ENCODE peak calls at places on chromosomes 11 and 22, in six cellular contexts. X is pancreas, H is stomach, G is foreskin keratinocyte, C is OCI-LY7, B is gastrocnemius medialis. O is an unnamed sample. For H3K4me1, the result is how much of the 10 kb centered on the place peaks cover.

GRCh38 chr11:131695889-131696429 is 325.5 kb downstream of the NTM start:
- DNase-seq in X (no peak), H (no peak), G (no peak), C (no peak), B (no peak), O (no peak)

GRCh38 chr11:14350716-14351238 is 8.2 kb downstream of the RRAS2 start:
- DNase-seq in X (no peak), H (no peak), G (no peak), C (no peak), B (no peak), O (no peak)

GRCh38 chr11:12451179-12451814 is 73.9 kb downstream of the PARVA start:
- DNase-seq in X (no peak), H (no peak), G (no peak), C (no peak), B (no peak), O (no peak)

GRCh38 chr11:102886999-102887398 is 12.2 kb upstream of the MMP12 start:
- DNase-seq in X (no peak), H (no peak), G (no peak), C (no peak), B (no peak), O (no peak)

GRCh38 chr11:16897460-16898061 is 116.7 kb downstream of the PLEKHA7 start:
- DNase-seq in X (no peak), H (no peak), G (no peak), C (no peak), B (no peak), O (no peak)

GRCh38 chr11:34243620-34244493 is 114.0 kb downstream of the ABTB2 start:
- DNase-seq in X (peak), H (peak), G (peak), C (no peak), B (no peak), O (peak)

GRCh38 chr22:27576815-27577564 is 224.6 kb downstream of the MN1 start:
- DNase-seq in X (no peak), H (no peak), G (peak), C (no peak), B (no peak), O (no peak)

GRCh38 chr11:12731841-12732336 is 57.7 kb downstream of the TEAD1 start:
- DNase-seq in X (no peak), H (no peak), G (no peak), C (no peak), B (no peak), O (no peak)

GRCh38 chr11:42840176-42840829 is 471.5 kb upstream of the API5 start:
- DNase-seq in X (no peak), H (no peak), G (no peak), C (no peak), B (no peak), O (no peak)

GRCh38 chr11:46202149-46202548 is 75.3 kb upstream of the CREB3L1 start:
- DNase-seq in X (no peak), H (no peak), G (no peak), C (no peak), B (no peak), O (no peak)

GRCh38 chr11:4482445-4482844 is at the start of gene OR52K1:
- DNase-seq in X (no peak), H (no peak), G (no peak), C (no peak), B (no peak), O (no peak)

GRCh38 chr11:100923555-100923954 is 206.1 kb downstream of the PGR start:
- DNase-seq in X (no peak), H (no peak), G (no peak), C (no peak), B (no peak), O (no peak)

GRCh38 chr22:37206118-37206840 is 6.0 kb downstream of the SSTR3 start:
- DNase-seq in X (no peak), H (no peak), G (no peak), C (no peak), B (no peak), O (no peak)

GRCh38 chr11:130578738-130579368 is 130.4 kb downstream of the ADAMTS15 start:
- DNase-seq in X (no peak), H (peak), G (no peak), C (no peak), B (no peak), O (no peak)

GRCh38 chr11:48384670-48385069 is 18.4 kb upstream of the OR4C5 start:
- DNase-seq in X (no peak), H (no peak), G (no peak), C (peak), B (no peak), O (no peak)

GRCh38 chr11:35180311-35181233 is 41.6 kb downstream of the CD44 start:
- DNase-seq in X (no peak), H (no peak), G (no peak), C (no peak), B (no peak), O (no peak)

GRCh38 chr11:73632996-73633395 is 13.4 kb upstream of the PLEKHB1 start:
- DNase-seq in X (no peak), H (no peak), G (no peak), C (no peak), B (no peak), O (no peak)

GRCh38 chr11:8959546-8960166 is 4.6 kb downstream of the TMEM9B start:
- DNase-seq in X (peak), H (no peak), G (peak), C (peak), B (no peak), O (peak)

GRCh38 chr22:19635644-19636043 is 78.7 kb upstream of the SEPTIN5 start:
- DNase-seq in X (no peak), H (no peak), G (no peak), C (no peak), B (no peak), O (no peak)

GRCh38 chr11:104275992-104276391 is 112.0 kb upstream of the PDGFD start:
- DNase-seq in X (no peak), H (no peak), G (peak), C (no peak), B (no peak), O (no peak)

GRCh38 chr22:35230839-35231584 is 26.3 kb upstream of the HMGXB4 start:
- DNase-seq in X (no peak), H (no peak), G (no peak), C (peak), B (no peak), O (no peak)

GRCh38 chr11:57069942-57070341 is 81.2 kb downstream of the OR5AK2 start:
- DNase-seq in X (no peak), H (no peak), G (peak), C (no peak), B (no peak), O (no peak)

GRCh38 chr22:26476705-26477340 is 6.8 kb downstream of the HPS4 start:
- DNase-seq in X (no peak), H (no peak), G (peak), C (no peak), B (no peak), O (no peak)
- H3K4me1 ChIP-seq in X (under half), H (under half), G (under half), C (half or more), B (under half), O (under half)

GRCh38 chr11:61390161-61390560 is 2.2 kb upstream of the TMEM216 start:
- DNase-seq in X (no peak), H (no peak), G (no peak), C (no peak), B (no peak), O (no peak)

GRCh38 chr11:61392991-61393595 is 706 bp downstream of the TMEM216 start:
- DNase-seq in X (no peak), H (no peak), G (no peak), C (peak), B (no peak), O (no peak)
- TF ChIP-seq CTCF in X (no peak), H (no peak), G (peak), C (peak), B (no peak), O (no peak)

GRCh38 chr11:2107521-2107920 is 31.7 kb downstream of the IGF2 start:
- DNase-seq in X (no peak), H (no peak), G (no peak), C (no peak), B (no peak), O (no peak)

GRCh38 chr11:2109541-2110019 is 29.6 kb downstream of the IGF2 start:
- DNase-seq in X (no peak), H (no peak), G (no peak), C (peak), B (no peak), O (no peak)

GRCh38 chr11:2108675-2109481 is 30.3 kb downstream of the IGF2 start:
- DNase-seq in X (no peak), H (no peak), G (no peak), C (no peak), B (no peak), O (no peak)

GRCh38 chr11:2107941-2108630 is 31.1 kb downstream of the IGF2 start:
- DNase-seq in X (no peak), H (no peak), G (no peak), C (no peak), B (no peak), O (no peak)

DNA sequence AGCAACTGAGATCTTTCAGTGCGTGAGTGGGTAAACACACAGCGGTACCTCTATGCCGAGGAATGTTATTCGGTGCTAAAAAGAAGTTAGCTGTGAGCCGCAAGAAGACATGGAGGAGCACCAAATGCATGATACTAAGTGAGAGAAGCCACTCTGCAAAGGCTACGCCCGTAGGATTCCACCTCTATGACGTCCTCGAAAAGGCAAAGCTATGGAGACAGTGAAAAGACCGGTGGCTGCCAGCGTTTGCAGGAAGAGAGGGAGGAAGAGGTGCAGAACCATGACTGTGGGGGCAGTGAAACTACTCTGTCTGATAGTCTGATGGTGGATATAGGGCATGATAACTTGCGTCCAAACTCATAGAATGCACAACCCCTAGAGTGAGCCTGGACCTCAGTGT is 28.7 kb downstream of the IGF2 start:
- DNase-seq in X (no peak), H (no peak), G (no peak), C (no peak), B (no peak), O (no peak)
- H3K4me1 ChIP-seq in X (under half), H (under half), G (under half), C (under half), B (under half), O (under half)

GRCh38 chr11:61973603-61974162 is 6.2 kb upstream of the FTH1 start:
- DNase-seq in X (peak), H (no peak), G (peak), C (no peak), B (no peak), O (no peak)
- TF ChIP-seq CTCF in X (no peak), H (no peak), G (peak), C (no peak), B (no peak), O (no peak)

DNA sequence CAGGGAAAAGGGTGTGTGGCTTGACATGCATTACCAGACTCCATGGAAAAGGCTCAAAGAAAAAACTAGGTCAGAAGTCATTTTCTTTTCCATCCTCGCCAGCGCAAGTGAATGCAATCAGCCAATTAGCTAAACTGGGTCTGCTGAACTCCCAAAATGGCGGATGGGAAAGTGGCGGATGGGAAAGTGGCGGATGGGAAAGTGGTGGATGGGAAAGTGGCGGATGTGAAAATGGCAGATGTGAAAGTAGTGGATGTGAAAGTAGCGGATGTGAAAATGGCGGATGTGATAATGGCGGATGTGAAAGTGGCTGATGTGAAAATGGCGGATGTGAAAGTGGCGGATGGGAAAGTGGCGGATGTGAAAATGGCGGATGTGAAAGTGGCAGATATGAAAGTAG is 158.4 kb downstream of the CEP164 start:
- DNase-seq in X (no peak), H (no peak), G (no peak), C (no peak), B (no peak), O (no peak)
- H3K4me1 ChIP-seq in X (under half), H (under half), G (under half), C (under half), B (under half), O (under half)

GRCh38 chr22:38494939-38495338 is 11.2 kb downstream of the DDX17 start:
- DNase-seq in X (no peak), H (no peak), G (no peak), C (no peak), B (no peak), O (no peak)
- TF ChIP-seq CTCF in X (no peak), H (no peak), G (no peak), C (no peak), B (no peak), O (no peak)

DNA sequence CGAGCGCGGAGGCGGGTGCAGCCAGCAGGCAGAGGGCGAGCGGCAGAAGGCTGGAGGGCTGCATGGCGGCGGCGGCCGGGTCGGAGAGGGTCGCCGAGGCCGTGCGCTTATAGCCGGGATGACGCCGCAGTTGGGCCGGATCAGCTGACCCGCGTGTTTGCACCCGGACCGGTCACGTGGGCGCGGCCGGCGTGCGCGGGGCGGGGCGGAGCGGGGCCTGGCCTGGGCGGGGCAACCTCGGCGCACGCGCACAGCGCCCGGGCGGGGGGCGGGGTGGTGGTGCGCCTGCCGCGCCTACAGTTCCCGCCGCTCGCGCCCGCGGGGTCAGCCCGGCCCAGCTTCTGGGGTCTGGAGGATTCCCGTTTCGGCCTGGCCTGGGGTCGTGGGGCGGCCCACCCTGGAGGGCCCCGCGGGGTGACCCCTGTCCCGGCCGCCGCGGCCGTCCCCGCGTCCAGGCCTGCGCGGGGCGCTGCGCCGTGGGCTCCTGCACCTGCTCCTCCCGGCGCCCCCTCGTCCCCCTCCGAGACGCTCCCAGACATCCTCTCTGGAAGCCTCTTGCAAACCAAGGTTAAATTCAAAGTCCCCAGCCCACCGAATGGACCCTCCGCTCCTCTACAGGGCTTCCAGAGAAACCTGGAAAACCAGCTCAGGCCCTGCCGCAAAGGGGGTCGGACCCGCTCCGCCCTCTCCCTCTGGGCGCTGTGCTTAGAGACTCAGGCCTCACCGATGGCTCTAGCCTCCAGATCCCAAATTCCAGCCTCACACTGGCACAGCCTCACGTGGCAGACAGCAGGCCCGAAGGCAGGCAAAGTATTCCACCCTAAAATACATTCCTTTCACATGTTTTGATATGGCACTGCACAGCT is at the start of gene CTSD:
- DNase-seq in X (peak), H (peak), G (peak), C (peak), B (peak), O (peak)
- H3K4me1 ChIP-seq in X (under half), H (half or more), G (under half), C (under half), B (under half), O (under half)

GRCh38 chr11:126411971-126412381 is 56.5 kb downstream of the ST3GAL4 start:
- DNase-seq in X (no peak), H (no peak), G (no peak), C (no peak), B (no peak), O (no peak)
- TF ChIP-seq CTCF in X (no peak), H (no peak), G (no peak), C (no peak), B (no peak), O (no peak)

DNA sequence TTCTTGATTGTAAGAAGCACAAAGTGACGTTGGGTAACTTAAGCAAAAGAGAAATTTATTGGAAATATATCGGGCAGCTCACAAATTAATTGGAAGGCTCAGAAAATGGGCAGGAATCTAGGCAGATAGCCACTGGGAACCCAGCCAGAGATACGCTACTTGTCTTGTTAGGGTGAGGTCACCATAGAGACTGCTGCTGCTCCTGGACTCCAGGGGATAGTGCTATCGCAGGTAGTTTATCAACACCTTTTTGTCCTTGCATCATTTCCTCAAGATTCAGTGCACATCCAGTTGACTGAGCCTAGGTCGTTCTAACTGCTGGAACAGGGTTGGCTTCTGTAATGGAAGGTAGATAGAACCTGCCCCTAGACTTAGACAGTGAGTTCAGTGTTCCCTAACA is 19.6 kb downstream of the AMOTL1 start:
- DNase-seq in X (peak), H (no peak), G (no peak), C (no peak), B (no peak), O (no peak)
- H3K4me1 ChIP-seq in X (under half), H (under half), G (half or more), C (under half), B (half or more), O (under half)